ENCODE peak calls at places on chromosomes 12 and 14, in eight cellular contexts. N is Right ventricle myocardium superior; D is occipital lobe; A is heart right ventricle; Z is stimulated activated CD4-positive, alpha-beta T cell treated with anti-CD3 and anti-CD28 coated beads, Interleukin-1b, Interleukin-23, amount 100 ng/mL, for 24 hours; J is SK-MEL-5; G is OCI-M1; I is activated T-cell treated with anti-CD3 and anti-CD28 coated beads for 4 hours. O is an unnamed sample.

GRCh38 chr12:63400746-63401145 is 249.7 kb upstream of the AVPR1A start:
- DNase-seq in N (no peak), D (no peak), A (no peak), Z (no peak), J (no peak), G (no peak), I (no peak), O (no peak)

GRCh38 chr12:24728366-24728765 is 220.5 kb downstream of the BCAT1 start:
- DNase-seq in N (no peak), D (no peak), A (no peak), Z (no peak), J (peak), G (peak), I (no peak), O (no peak)

GRCh38 chr12:65825573-65826512 is 1.6 kb downstream of the HMGA2 start:
- DNase-seq in N (peak), D (no peak), A (peak), Z (no peak), J (peak), G (no peak), I (no peak), O (peak)

GRCh38 chr12:95943231-95943842 is at the start of gene AMDHD1:
- DNase-seq in N (peak), D (no peak), A (peak), Z (peak), J (peak), G (peak), I (peak), O (peak)

GRCh38 chr14:42715316-42715715 is 1108.6 kb downstream of the LRFN5 start:
- DNase-seq in N (no peak), D (no peak), A (no peak), Z (no peak), J (no peak), G (no peak), I (no peak), O (no peak)

GRCh38 chr12:117524806-117525205 is 163.4 kb upstream of the NOS1 start:
- DNase-seq in N (no peak), D (no peak), A (no peak), Z (no peak), J (no peak), G (no peak), I (no peak), O (no peak)

GRCh38 chr12:125263385-125263784 is 198.2 kb downstream of the AACS start:
- DNase-seq in N (no peak), D (no peak), A (no peak), Z (no peak), J (no peak), G (no peak), I (no peak), O (no peak)

GRCh38 chr14:24279301-24280186 is 8.1 kb upstream of the RABGGTA start:
- DNase-seq in N (no peak), D (peak), A (peak), Z (peak), J (peak), G (no peak), I (peak), O (no peak)

GRCh38 chr14:58133739-58134138 is 18.3 kb downstream of the ARMH4 start:
- DNase-seq in N (no peak), D (no peak), A (no peak), Z (no peak), J (no peak), G (no peak), I (no peak), O (no peak)

O was measured in left lung.